ENCODE peak calls at places on chromosome 22, in ten cellular contexts. One of them, this sample, is unnamed.

GRCh38 chr22:22770280-22770871 is 117.2 kb upstream of the IGLL5 start:
- DNase-seq in T-helper 22 cell: no peak
- DNase-seq in activated CD8-positive, alpha-beta T cell treated with anti-CD3 and anti-CD28 coated beads for 36 hours: peak
- DNase-seq in neural crest cell: peak
- DNase-seq in OCI-LY7: peak
- DNase-seq in pancreas: no peak
- DNase-seq in progenitor cell of endocrine pancreas: peak
- DNase-seq in effector memory CD4-positive, alpha-beta T cell: peak
- DNase-seq in tibial artery: no peak
- DNase-seq in left cardiac atrium: peak
- DNase-seq in this sample: peak

GRCh38 chr22:46853191-46853590 is 90.7 kb downstream of the TBC1D22A start:
- DNase-seq in progenitor cell of endocrine pancreas: no peak
- DNase-seq in pancreas: no peak
- DNase-seq in left cardiac atrium: no peak
- DNase-seq in activated CD8-positive, alpha-beta T cell treated with anti-CD3 and anti-CD28 coated beads for 36 hours: no peak
- DNase-seq in T-helper 22 cell: no peak
- DNase-seq in neural crest cell: no peak
- DNase-seq in tibial artery: no peak
- DNase-seq in effector memory CD4-positive, alpha-beta T cell: no peak
- DNase-seq in OCI-LY7: no peak
- DNase-seq in this sample: no peak

GRCh38 chr22:28141614-28142013 is 222.6 kb upstream of the PITPNB start:
- DNase-seq in pancreas: no peak
- DNase-seq in T-helper 22 cell: no peak
- DNase-seq in tibial artery: no peak
- DNase-seq in left cardiac atrium: no peak
- DNase-seq in neural crest cell: no peak
- DNase-seq in effector memory CD4-positive, alpha-beta T cell: no peak
- DNase-seq in activated CD8-positive, alpha-beta T cell treated with anti-CD3 and anti-CD28 coated beads for 36 hours: no peak
- DNase-seq in OCI-LY7: no peak
- DNase-seq in progenitor cell of endocrine pancreas: no peak
- DNase-seq in this sample: peak

GRCh38 chr22:30309981-30310672 is 16.6 kb downstream of the TBC1D10A start:
- DNase-seq in left cardiac atrium: peak
- DNase-seq in progenitor cell of endocrine pancreas: no peak
- DNase-seq in activated CD8-positive, alpha-beta T cell treated with anti-CD3 and anti-CD28 coated beads for 36 hours: peak
- DNase-seq in effector memory CD4-positive, alpha-beta T cell: no peak
- DNase-seq in tibial artery: peak
- DNase-seq in T-helper 22 cell: no peak
- DNase-seq in neural crest cell: no peak
- DNase-seq in OCI-LY7: peak
- DNase-seq in pancreas: peak
- DNase-seq in this sample: no peak

GRCh38 chr22:39144101-39144815 is 8.2 kb downstream of the CBX7 start:
- DNase-seq in progenitor cell of endocrine pancreas: no peak
- DNase-seq in OCI-LY7: peak
- DNase-seq in neural crest cell: no peak
- DNase-seq in activated CD8-positive, alpha-beta T cell treated with anti-CD3 and anti-CD28 coated beads for 36 hours: peak
- DNase-seq in T-helper 22 cell: peak
- DNase-seq in tibial artery: peak
- DNase-seq in effector memory CD4-positive, alpha-beta T cell: peak
- DNase-seq in left cardiac atrium: no peak
- DNase-seq in pancreas: peak
- DNase-seq in this sample: peak

GRCh38 chr22:19853058-19853878 is 1.4 kb downstream of the GNB1L start:
- DNase-seq in activated CD8-positive, alpha-beta T cell treated with anti-CD3 and anti-CD28 coated beads for 36 hours: no peak
- DNase-seq in neural crest cell: no peak
- DNase-seq in left cardiac atrium: no peak
- DNase-seq in effector memory CD4-positive, alpha-beta T cell: no peak
- DNase-seq in OCI-LY7: no peak
- DNase-seq in pancreas: no peak
- DNase-seq in tibial artery: no peak
- DNase-seq in progenitor cell of endocrine pancreas: no peak
- DNase-seq in T-helper 22 cell: no peak
- DNase-seq in this sample: no peak

GRCh38 chr22:37018815-37019308 is 385 bp downstream of the TST start:
- DNase-seq in T-helper 22 cell: no peak
- DNase-seq in effector memory CD4-positive, alpha-beta T cell: no peak
- DNase-seq in activated CD8-positive, alpha-beta T cell treated with anti-CD3 and anti-CD28 coated beads for 36 hours: no peak
- DNase-seq in left cardiac atrium: peak
- DNase-seq in tibial artery: peak
- DNase-seq in pancreas: peak
- DNase-seq in neural crest cell: peak
- DNase-seq in progenitor cell of endocrine pancreas: no peak
- DNase-seq in OCI-LY7: no peak
- DNase-seq in this sample: peak

GRCh38 chr22:50260801-50261614 is 475 bp downstream of the MAPK12 start:
- DNase-seq in OCI-LY7: peak
- DNase-seq in left cardiac atrium: peak
- DNase-seq in activated CD8-positive, alpha-beta T cell treated with anti-CD3 and anti-CD28 coated beads for 36 hours: peak
- DNase-seq in neural crest cell: no peak
- DNase-seq in pancreas: no peak
- DNase-seq in T-helper 22 cell: no peak
- DNase-seq in progenitor cell of endocrine pancreas: no peak
- DNase-seq in tibial artery: no peak
- DNase-seq in effector memory CD4-positive, alpha-beta T cell: no peak
- DNase-seq in this sample: peak

GRCh38 chr22:29391546-29391945 is 3.2 kb upstream of the AP1B1 start:
- DNase-seq in effector memory CD4-positive, alpha-beta T cell: no peak
- DNase-seq in activated CD8-positive, alpha-beta T cell treated with anti-CD3 and anti-CD28 coated beads for 36 hours: no peak
- DNase-seq in T-helper 22 cell: no peak
- DNase-seq in tibial artery: no peak
- DNase-seq in OCI-LY7: no peak
- DNase-seq in left cardiac atrium: no peak
- DNase-seq in progenitor cell of endocrine pancreas: no peak
- DNase-seq in neural crest cell: no peak
- DNase-seq in pancreas: no peak
- DNase-seq in this sample: no peak

GRCh38 chr22:22703715-22704114 is 59.3 kb downstream of the GGTLC2 start:
- DNase-seq in T-helper 22 cell: no peak
- DNase-seq in left cardiac atrium: no peak
- DNase-seq in OCI-LY7: no peak
- DNase-seq in pancreas: no peak
- DNase-seq in progenitor cell of endocrine pancreas: no peak
- DNase-seq in effector memory CD4-positive, alpha-beta T cell: no peak
- DNase-seq in activated CD8-positive, alpha-beta T cell treated with anti-CD3 and anti-CD28 coated beads for 36 hours: no peak
- DNase-seq in neural crest cell: no peak
- DNase-seq in tibial artery: no peak
- DNase-seq in this sample: peak

GRCh38 chr22:21881841-21882753 is 14.7 kb upstream of the MAPK1 start:
- DNase-seq in effector memory CD4-positive, alpha-beta T cell: no peak
- DNase-seq in left cardiac atrium: no peak
- DNase-seq in neural crest cell: no peak
- DNase-seq in T-helper 22 cell: no peak
- DNase-seq in pancreas: no peak
- DNase-seq in progenitor cell of endocrine pancreas: no peak
- DNase-seq in OCI-LY7: no peak
- DNase-seq in activated CD8-positive, alpha-beta T cell treated with anti-CD3 and anti-CD28 coated beads for 36 hours: no peak
- DNase-seq in tibial artery: no peak
- DNase-seq in this sample: no peak

GRCh38 chr22:45992737-45993136 is 15.8 kb upstream of the WNT7B start:
- DNase-seq in OCI-LY7: no peak
- DNase-seq in tibial artery: no peak
- DNase-seq in pancreas: no peak
- DNase-seq in activated CD8-positive, alpha-beta T cell treated with anti-CD3 and anti-CD28 coated beads for 36 hours: no peak
- DNase-seq in progenitor cell of endocrine pancreas: no peak
- DNase-seq in left cardiac atrium: no peak
- DNase-seq in effector memory CD4-positive, alpha-beta T cell: no peak
- DNase-seq in neural crest cell: no peak
- DNase-seq in T-helper 22 cell: no peak
- DNase-seq in this sample: no peak

GRCh38 chr22:50102946-50103345 is 13.1 kb downstream of the MOV10L1 start:
- DNase-seq in OCI-LY7: peak
- DNase-seq in activated CD8-positive, alpha-beta T cell treated with anti-CD3 and anti-CD28 coated beads for 36 hours: peak
- DNase-seq in neural crest cell: no peak
- DNase-seq in effector memory CD4-positive, alpha-beta T cell: no peak
- DNase-seq in pancreas: no peak
- DNase-seq in progenitor cell of endocrine pancreas: no peak
- DNase-seq in tibial artery: no peak
- DNase-seq in left cardiac atrium: no peak
- DNase-seq in T-helper 22 cell: no peak
- DNase-seq in this sample: no peak

GRCh38 chr22:21628386-21629261 is 1.2 kb downstream of the YDJC start:
- DNase-seq in left cardiac atrium: no peak
- DNase-seq in pancreas: no peak
- DNase-seq in OCI-LY7: no peak
- DNase-seq in effector memory CD4-positive, alpha-beta T cell: no peak
- DNase-seq in neural crest cell: no peak
- DNase-seq in T-helper 22 cell: no peak
- DNase-seq in activated CD8-positive, alpha-beta T cell treated with anti-CD3 and anti-CD28 coated beads for 36 hours: no peak
- DNase-seq in tibial artery: no peak
- DNase-seq in progenitor cell of endocrine pancreas: no peak
- DNase-seq in this sample: no peak

GRCh38 chr22:30301995-30302809 is 12.9 kb upstream of the CASTOR1 start:
- DNase-seq in effector memory CD4-positive, alpha-beta T cell: no peak
- DNase-seq in activated CD8-positive, alpha-beta T cell treated with anti-CD3 and anti-CD28 coated beads for 36 hours: no peak
- DNase-seq in pancreas: no peak
- DNase-seq in OCI-LY7: peak
- DNase-seq in tibial artery: peak
- DNase-seq in T-helper 22 cell: no peak
- DNase-seq in progenitor cell of endocrine pancreas: no peak
- DNase-seq in neural crest cell: no peak
- DNase-seq in left cardiac atrium: peak
- DNase-seq in this sample: peak

GRCh38 chr22:49991907-49992533 is 20.5 kb downstream of the IL17REL start:
- DNase-seq in effector memory CD4-positive, alpha-beta T cell: no peak
- DNase-seq in neural crest cell: no peak
- DNase-seq in OCI-LY7: no peak
- DNase-seq in progenitor cell of endocrine pancreas: no peak
- DNase-seq in pancreas: no peak
- DNase-seq in T-helper 22 cell: no peak
- DNase-seq in activated CD8-positive, alpha-beta T cell treated with anti-CD3 and anti-CD28 coated beads for 36 hours: no peak
- DNase-seq in tibial artery: peak
- DNase-seq in left cardiac atrium: no peak
- DNase-seq in this sample: no peak

GRCh38 chr22:39490135-39490798 is 11.8 kb upstream of the MIEF1 start:
- DNase-seq in T-helper 22 cell: peak
- DNase-seq in left cardiac atrium: peak
- DNase-seq in progenitor cell of endocrine pancreas: no peak
- DNase-seq in pancreas: peak
- DNase-seq in effector memory CD4-positive, alpha-beta T cell: peak
- DNase-seq in OCI-LY7: peak
- DNase-seq in tibial artery: peak
- DNase-seq in neural crest cell: peak
- DNase-seq in activated CD8-positive, alpha-beta T cell treated with anti-CD3 and anti-CD28 coated beads for 36 hours: peak
- DNase-seq in this sample: peak

GRCh38 chr22:43228330-43228729 is 41.4 kb upstream of the TTLL12 start:
- DNase-seq in T-helper 22 cell: no peak
- DNase-seq in neural crest cell: peak
- DNase-seq in progenitor cell of endocrine pancreas: no peak
- DNase-seq in pancreas: no peak
- DNase-seq in effector memory CD4-positive, alpha-beta T cell: no peak
- DNase-seq in left cardiac atrium: no peak
- DNase-seq in tibial artery: no peak
- DNase-seq in OCI-LY7: peak
- DNase-seq in activated CD8-positive, alpha-beta T cell treated with anti-CD3 and anti-CD28 coated beads for 36 hours: peak
- DNase-seq in this sample: no peak

GRCh38 chr22:32777997-32778396 is 23.5 kb upstream of the TIMP3 start:
- DNase-seq in T-helper 22 cell: no peak
- DNase-seq in neural crest cell: no peak
- DNase-seq in OCI-LY7: no peak
- DNase-seq in effector memory CD4-positive, alpha-beta T cell: no peak
- DNase-seq in left cardiac atrium: no peak
- DNase-seq in pancreas: no peak
- DNase-seq in progenitor cell of endocrine pancreas: no peak
- DNase-seq in activated CD8-positive, alpha-beta T cell treated with anti-CD3 and anti-CD28 coated beads for 36 hours: no peak
- DNase-seq in tibial artery: no peak
- DNase-seq in this sample: no peak

GRCh38 chr22:50283821-50284220 is 13.6 kb upstream of the MAPK11 start:
- DNase-seq in effector memory CD4-positive, alpha-beta T cell: no peak
- DNase-seq in pancreas: no peak
- DNase-seq in T-helper 22 cell: no peak
- DNase-seq in activated CD8-positive, alpha-beta T cell treated with anti-CD3 and anti-CD28 coated beads for 36 hours: no peak
- DNase-seq in left cardiac atrium: no peak
- DNase-seq in OCI-LY7: no peak
- DNase-seq in tibial artery: no peak
- DNase-seq in progenitor cell of endocrine pancreas: no peak
- DNase-seq in neural crest cell: no peak
- DNase-seq in this sample: no peak

GRCh38 chr22:30705710-30706651 is 11.3 kb downstream of the OSBP2 start:
- DNase-seq in neural crest cell: no peak
- DNase-seq in pancreas: no peak
- DNase-seq in T-helper 22 cell: no peak
- DNase-seq in tibial artery: no peak
- DNase-seq in activated CD8-positive, alpha-beta T cell treated with anti-CD3 and anti-CD28 coated beads for 36 hours: peak
- DNase-seq in effector memory CD4-positive, alpha-beta T cell: no peak
- DNase-seq in progenitor cell of endocrine pancreas: no peak
- DNase-seq in left cardiac atrium: no peak
- DNase-seq in OCI-LY7: peak
- DNase-seq in this sample: peak

GRCh38 chr22:22593964-22594656 is 35.0 kb upstream of the PRAME start:
- DNase-seq in tibial artery: peak
- DNase-seq in progenitor cell of endocrine pancreas: no peak
- DNase-seq in OCI-LY7: peak
- DNase-seq in effector memory CD4-positive, alpha-beta T cell: peak
- DNase-seq in left cardiac atrium: peak
- DNase-seq in activated CD8-positive, alpha-beta T cell treated with anti-CD3 and anti-CD28 coated beads for 36 hours: peak
- DNase-seq in neural crest cell: peak
- DNase-seq in T-helper 22 cell: no peak
- DNase-seq in pancreas: no peak
- DNase-seq in this sample: peak

GRCh38 chr22:27003301-27003700 is 345.9 kb downstream of the MIAT start:
- DNase-seq in left cardiac atrium: no peak
- DNase-seq in OCI-LY7: no peak
- DNase-seq in neural crest cell: no peak
- DNase-seq in T-helper 22 cell: no peak
- DNase-seq in progenitor cell of endocrine pancreas: no peak
- DNase-seq in tibial artery: no peak
- DNase-seq in effector memory CD4-positive, alpha-beta T cell: no peak
- DNase-seq in activated CD8-positive, alpha-beta T cell treated with anti-CD3 and anti-CD28 coated beads for 36 hours: no peak
- DNase-seq in pancreas: no peak
- DNase-seq in this sample: no peak

GRCh38 chr22:43467571-43467970 is 55.8 kb downstream of the MPPED1 start:
- DNase-seq in OCI-LY7: no peak
- DNase-seq in neural crest cell: no peak
- DNase-seq in progenitor cell of endocrine pancreas: no peak
- DNase-seq in T-helper 22 cell: no peak
- DNase-seq in left cardiac atrium: no peak
- DNase-seq in activated CD8-positive, alpha-beta T cell treated with anti-CD3 and anti-CD28 coated beads for 36 hours: no peak
- DNase-seq in effector memory CD4-positive, alpha-beta T cell: no peak
- DNase-seq in pancreas: no peak
- DNase-seq in tibial artery: no peak
- DNase-seq in this sample: no peak

GRCh38 chr22:23215294-23216204 is 35.2 kb downstream of the BCR start:
- DNase-seq in tibial artery: peak
- DNase-seq in pancreas: peak
- DNase-seq in effector memory CD4-positive, alpha-beta T cell: no peak
- DNase-seq in OCI-LY7: no peak
- DNase-seq in T-helper 22 cell: no peak
- DNase-seq in left cardiac atrium: peak
- DNase-seq in neural crest cell: no peak
- DNase-seq in progenitor cell of endocrine pancreas: no peak
- DNase-seq in activated CD8-positive, alpha-beta T cell treated with anti-CD3 and anti-CD28 coated beads for 36 hours: peak
- DNase-seq in this sample: peak

GRCh38 chr22:39732625-39733024 is 160.9 kb downstream of the ENTHD1 start:
- DNase-seq in effector memory CD4-positive, alpha-beta T cell: no peak
- DNase-seq in T-helper 22 cell: no peak
- DNase-seq in progenitor cell of endocrine pancreas: no peak
- DNase-seq in left cardiac atrium: no peak
- DNase-seq in OCI-LY7: no peak
- DNase-seq in tibial artery: no peak
- DNase-seq in activated CD8-positive, alpha-beta T cell treated with anti-CD3 and anti-CD28 coated beads for 36 hours: no peak
- DNase-seq in neural crest cell: no peak
- DNase-seq in pancreas: no peak
- DNase-seq in this sample: no peak

GRCh38 chr22:50396751-50397370 is 53.7 kb downstream of the PPP6R2 start:
- DNase-seq in pancreas: no peak
- DNase-seq in effector memory CD4-positive, alpha-beta T cell: no peak
- DNase-seq in T-helper 22 cell: no peak
- DNase-seq in OCI-LY7: no peak
- DNase-seq in neural crest cell: no peak
- DNase-seq in activated CD8-positive, alpha-beta T cell treated with anti-CD3 and anti-CD28 coated beads for 36 hours: no peak
- DNase-seq in left cardiac atrium: no peak
- DNase-seq in progenitor cell of endocrine pancreas: no peak
- DNase-seq in tibial artery: no peak
- DNase-seq in this sample: no peak

GRCh38 chr22:19290400-19291217 is 910 bp downstream of the CLTCL1 start:
- DNase-seq in activated CD8-positive, alpha-beta T cell treated with anti-CD3 and anti-CD28 coated beads for 36 hours: no peak
- DNase-seq in neural crest cell: no peak
- DNase-seq in effector memory CD4-positive, alpha-beta T cell: no peak
- DNase-seq in left cardiac atrium: peak
- DNase-seq in pancreas: peak
- DNase-seq in OCI-LY7: no peak
- DNase-seq in tibial artery: no peak
- DNase-seq in T-helper 22 cell: no peak
- DNase-seq in progenitor cell of endocrine pancreas: no peak
- DNase-seq in this sample: peak